ENCODE peak calls at places on chromosomes 4 and X, in four cellular contexts. F, O, C and V are unnamed samples.

GRCh38 chr4:53563824-53564223 is 27.5 kb downstream of the LNX1 start:
- DNase-seq in F (no peak), O (no peak), C (peak; percentile 89), V (peak; percentile 72)

GRCh38 chr4:44016582-44017421 is 431.8 kb downstream of the KCTD8 start:
- DNase-seq in F (no peak), O (no peak), C (peak; percentile 23), V (no peak)

GRCh38 chr4:53855886-53856260 is 208.5 kb downstream of the CHIC2 start:
- DNase-seq in F (no peak), O (no peak), C (peak; percentile 91), V (peak; percentile 89)

GRCh38 chr4:11505225-11505971 is 76.7 kb upstream of the HS3ST1 start:
- DNase-seq in F (no peak), O (no peak), C (no peak), V (peak; percentile 95)

GRCh38 chrX:19075754-19076153 is 46.5 kb downstream of the ADGRG2 start:
- DNase-seq in F (no peak), O (no peak), C (no peak), V (no peak)

GRCh38 chrX:10574663-10575062 is 45.7 kb downstream of the MID1 start:
- DNase-seq in F (no peak), O (no peak), C (no peak), V (peak; percentile 78)

GRCh38 chrX:79365591-79365990 is 1.5 kb downstream of the ITM2A start:
- DNase-seq in F (no peak), O (no peak), C (no peak), V (no peak)

GRCh38 chr4:8917321-8917811 is 45.7 kb upstream of the HMX1 start:
- DNase-seq in F (no peak), O (no peak), C (no peak), V (no peak)

GRCh38 chr4:115315182-115315581 is 201.8 kb upstream of the NDST4 start:
- DNase-seq in F (no peak), O (no peak), C (no peak), V (no peak)

GRCh38 chrX:118383120-118383519 is 37.2 kb downstream of the WDR44 start:
- DNase-seq in F (no peak), O (no peak), C (no peak), V (no peak)

GRCh38 chr4:142480244-142480643 is 365.9 kb downstream of the INPP4B start:
- DNase-seq in F (no peak), O (no peak), C (peak; percentile 37), V (peak; percentile 83)

GRCh38 chr4:72997409-72997808 is 72.1 kb downstream of the COX18 start:
- DNase-seq in F (no peak), O (no peak), C (peak; percentile 11), V (peak; percentile 82)

GRCh38 chrX:148580016-148580415 is 79.6 kb downstream of the AFF2 start:
- DNase-seq in F (no peak), O (no peak), C (no peak), V (no peak)

GRCh38 chrX:9278475-9279270 is 186.2 kb upstream of the TBL1X start:
- DNase-seq in F (no peak), O (no peak), C (peak; percentile 46), V (no peak)

GRCh38 chr4:93183589-93183988 is 645.0 kb upstream of the ATOH1 start:
- DNase-seq in F (no peak), O (no peak), C (no peak), V (peak; percentile 18)

GRCh38 chrX:27085346-27085745 is 377.8 kb downstream of the PPP4R3C start:
- DNase-seq in F (no peak), O (no peak), C (no peak), V (no peak)

GRCh38 chr4:93996895-93997294 is 168.3 kb downstream of the ATOH1 start:
- DNase-seq in F (no peak), O (no peak), C (no peak), V (no peak)

GRCh38 chr4:8775751-8776355 is 95.8 kb downstream of the HMX1 start:
- DNase-seq in F (no peak), O (no peak), C (no peak), V (no peak)

GRCh38 chr4:17236686-17237085 is 275.2 kb downstream of the QDPR start:
- DNase-seq in F (no peak), O (no peak), C (peak; percentile 87), V (no peak)

GRCh38 chr4:88318751-88319350 is 34.5 kb upstream of the PPM1K start:
- DNase-seq in F (no peak), O (no peak), C (no peak), V (peak; percentile 93)

GRCh38 chr4:107151173-107151572 is 115.1 kb upstream of the DKK2 start:
- DNase-seq in F (no peak), O (no peak), C (no peak), V (no peak)

GRCh38 chrX:54921427-54922021 is 900 bp downstream of the TRO start:
- DNase-seq in F (peak; percentile 40), O (peak; percentile 5), C (peak; percentile 72), V (no peak)

GRCh38 chrX:30308263-30309138 is 689 bp downstream of the NR0B1 start:
- DNase-seq in F (no peak), O (no peak), C (no peak), V (no peak)

GRCh38 chr4:73862357-73862756 is 6.8 kb upstream of the CXCL1 start:
- DNase-seq in F (no peak), O (no peak), C (peak; percentile 80), V (peak; percentile 66)

GRCh38 chrX:123493857-123494256 is 239.0 kb downstream of the THOC2 start:
- DNase-seq in F (no peak), O (no peak), C (no peak), V (no peak)

GRCh38 chrX:97027384-97027922 is 143.7 kb downstream of the RPA4 start:
- DNase-seq in F (no peak), O (no peak), C (peak; percentile 23), V (no peak)

GRCh38 chr4:151939670-151940069 is 178.9 kb upstream of the GATB start:
- DNase-seq in F (no peak), O (no peak), C (no peak), V (no peak)

GRCh38 chr4:121680571-121680970 is 16.2 kb downstream of the ANXA5 start:
- DNase-seq in F (no peak), O (no peak), C (no peak), V (no peak)

GRCh38 chr4:141636771-141637460 is 533 bp downstream of the IL15 start:
- DNase-seq in F (peak; percentile 26), O (no peak), C (peak; percentile 64), V (peak; percentile 74)

GRCh38 chr4:4422856-4423485 is 36.1 kb downstream of the NSG1 start:
- DNase-seq in F (no peak), O (no peak), C (no peak), V (no peak)

GRCh38 chr4:185096032-185096653 is 46.9 kb upstream of the SLC25A4 start:
- DNase-seq in F (no peak), O (no peak), C (peak; percentile 31), V (peak; percentile 55)

GRCh38 chr4:41209187-41209586 is 5.2 kb downstream of the APBB2 start:
- DNase-seq in F (no peak), O (no peak), C (no peak), V (no peak)

GRCh38 chr4:56434599-56435000 is 815 bp downstream of the PPAT start:
- DNase-seq in F (no peak), O (no peak), C (peak; percentile 58), V (no peak)

GRCh38 chrX:108494416-108495095 is 54.9 kb downstream of the COL4A5 start:
- DNase-seq in F (no peak), O (no peak), C (peak; percentile 17), V (no peak)

GRCh38 chrX:71111141-71111843 is at the start of gene IL2RG:
- DNase-seq in F (no peak), O (peak; percentile 90), C (no peak), V (peak; percentile 7)

GRCh38 chrX:106726485-106727437 is at the start of gene RNF128:
- DNase-seq in F (no peak), O (no peak), C (peak; percentile 26), V (peak; percentile 43)

GRCh38 chr4:1241466-1241935 is 7.4 kb downstream of the CTBP1 start:
- DNase-seq in F (peak; percentile 13), O (no peak), C (no peak), V (no peak)

GRCh38 chr4:1244081-1244977 is 4.6 kb downstream of the CTBP1 start:
- DNase-seq in F (peak; percentile 44), O (no peak), C (no peak), V (no peak)

GRCh38 chr4:1241936-1242505 is 6.9 kb downstream of the CTBP1 start:
- DNase-seq in F (peak; percentile 12), O (no peak), C (no peak), V (no peak)

GRCh38 chr4:1243451-1244080 is 5.4 kb downstream of the CTBP1 start:
- DNase-seq in F (peak; percentile 14), O (no peak), C (no peak), V (no peak)

DNA sequence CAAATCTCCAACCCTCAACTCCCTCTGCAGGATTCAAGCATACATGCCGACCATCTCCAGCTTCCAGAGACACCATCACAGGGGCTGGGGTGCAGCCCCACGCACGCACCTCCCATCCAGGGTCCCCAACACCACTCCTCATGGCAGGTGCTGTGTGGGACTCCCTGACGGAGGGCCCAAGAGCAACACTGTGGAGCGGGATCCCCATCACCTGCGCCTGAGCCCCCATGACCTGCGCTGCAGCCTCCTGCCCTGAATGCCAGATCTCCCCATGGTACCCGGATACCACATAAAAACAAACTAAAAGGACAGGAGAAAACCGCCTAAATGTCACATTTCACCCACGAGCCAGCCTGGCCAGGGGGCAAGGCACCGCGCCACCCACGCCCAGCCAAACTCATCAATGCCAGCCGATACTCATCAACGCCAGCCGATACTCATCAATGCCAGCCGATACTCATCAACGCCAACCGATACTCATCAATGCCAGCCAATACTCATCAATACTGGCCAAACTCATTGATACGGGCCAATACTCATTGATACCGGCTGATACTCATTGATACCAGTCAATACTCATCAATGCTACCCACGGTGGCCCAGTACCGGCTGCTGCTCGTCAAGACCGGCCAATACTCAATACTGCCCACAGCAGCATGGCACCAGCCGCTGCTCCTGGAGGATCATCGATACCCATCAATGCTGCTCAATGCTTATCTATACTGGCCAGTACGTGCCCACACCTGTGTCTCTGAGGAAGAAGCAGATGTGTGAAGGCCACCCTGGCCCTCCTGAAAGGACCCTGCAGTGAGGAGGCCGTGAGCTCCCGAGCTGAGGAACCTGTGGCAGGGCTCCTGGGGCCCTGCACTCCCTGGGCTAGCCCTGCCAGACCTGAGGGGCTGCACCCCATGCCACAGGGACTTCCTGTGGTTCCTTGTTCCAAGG is 6.2 kb downstream of the CTBP1 start:
- DNase-seq in F (peak; percentile 10), O (no peak), C (no peak), V (no peak)
- H3K4me1 ChIP-seq in F (peaks cover 76% of the 10 kb centered on the region), O (peaks cover 40% of the 10 kb centered on the region), C (peaks cover 16% of the 10 kb centered on the region), V (peaks cover 15% of the 10 kb centered on the region)

GRCh38 chr4:98480535-98480934 is 177.9 kb downstream of the TSPAN5 start:
- DNase-seq in F (no peak), O (no peak), C (no peak), V (peak; percentile 24)
- H3K4me1 ChIP-seq in F (no peaks in the 10 kb centered on the region), O (no peaks in the 10 kb centered on the region), C (peaks cover 13% of the 10 kb centered on the region), V (peaks cover 69% of the 10 kb centered on the region)

GRCh38 chr4:181646864-181647263 is 596.3 kb upstream of the TENM3 start:
- DNase-seq in F (no peak), O (no peak), C (peak; percentile 63), V (no peak)
- H3K4me1 ChIP-seq in F (no peaks in the 10 kb centered on the region), O (no peaks in the 10 kb centered on the region), C (peaks cover 4% of the 10 kb centered on the region), V (no peaks in the 10 kb centered on the region)

GRCh38 chr4:76209876-76210275 is 3.7 kb downstream of the SCARB2 start:
- DNase-seq in F (no peak), O (no peak), C (no peak), V (no peak)
- H3K4me1 ChIP-seq in F (peaks cover 96% of the 10 kb centered on the region), O (peaks cover 27% of the 10 kb centered on the region), C (peaks cover 16% of the 10 kb centered on the region), V (peaks cover 52% of the 10 kb centered on the region)